ENCODE peak calls at places on chromosomes 7 and 10, in six cellular contexts. One of them, this sample, is unnamed.

GRCh38 chr10:77287647-77288120 is 349.9 kb downstream of the KCNMA1 start:
- DNase-seq in adipocyte: no peak
- DNase-seq in left ventricle myocardium inferior: no peak
- DNase-seq in HCT116: no peak
- DNase-seq in Ammon's horn: no peak
- DNase-seq in hypothalamus: no peak
- DNase-seq in this sample: no peak

GRCh38 chr10:80488539-80489066 is 34.5 kb downstream of the TSPAN14 start:
- DNase-seq in HCT116: no peak
- DNase-seq in adipocyte: no peak
- DNase-seq in hypothalamus: no peak
- DNase-seq in left ventricle myocardium inferior: no peak
- DNase-seq in Ammon's horn: no peak
- DNase-seq in this sample: no peak

GRCh38 chr7:148672041-148672440 is 26.7 kb upstream of the CUL1 start:
- DNase-seq in HCT116: no peak
- DNase-seq in Ammon's horn: no peak
- DNase-seq in adipocyte: no peak
- DNase-seq in left ventricle myocardium inferior: no peak
- DNase-seq in hypothalamus: no peak
- DNase-seq in this sample: no peak

GRCh38 chr7:2878306-2878705 is 34.2 kb upstream of the GNA12 start:
- DNase-seq in Ammon's horn: no peak
- DNase-seq in hypothalamus: no peak
- DNase-seq in left ventricle myocardium inferior: no peak
- DNase-seq in HCT116: no peak
- DNase-seq in adipocyte: no peak
- DNase-seq in this sample: no peak

GRCh38 chr7:128361463-128362441 is at the start of gene PRRT4:
- DNase-seq in adipocyte: peak; percentile 70
- DNase-seq in left ventricle myocardium inferior: peak; percentile 43
- DNase-seq in HCT116: no peak
- DNase-seq in hypothalamus: peak; percentile 41
- DNase-seq in Ammon's horn: peak; percentile 29
- DNase-seq in this sample: peak; percentile 52

GRCh38 chr10:3265081-3265480 is 92.5 kb upstream of the PITRM1 start:
- DNase-seq in hypothalamus: no peak
- DNase-seq in HCT116: no peak
- DNase-seq in adipocyte: no peak
- DNase-seq in Ammon's horn: no peak
- DNase-seq in left ventricle myocardium inferior: no peak
- DNase-seq in this sample: no peak

GRCh38 chr10:46514899-46515298 is 41.6 kb downstream of the GPRIN2 start:
- DNase-seq in adipocyte: no peak
- DNase-seq in hypothalamus: no peak
- DNase-seq in Ammon's horn: no peak
- DNase-seq in left ventricle myocardium inferior: no peak
- DNase-seq in HCT116: no peak
- DNase-seq in this sample: no peak

GRCh38 chr7:2282185-2282751 is 32.0 kb downstream of the SNX8 start:
- DNase-seq in HCT116: no peak
- DNase-seq in left ventricle myocardium inferior: no peak
- DNase-seq in hypothalamus: no peak
- DNase-seq in adipocyte: no peak
- DNase-seq in Ammon's horn: no peak
- DNase-seq in this sample: peak; percentile 40

GRCh38 chr7:137423321-137423720 is 79.8 kb upstream of the PTN start:
- DNase-seq in Ammon's horn: no peak
- DNase-seq in HCT116: no peak
- DNase-seq in adipocyte: peak; percentile 51
- DNase-seq in hypothalamus: no peak
- DNase-seq in left ventricle myocardium inferior: no peak
- DNase-seq in this sample: no peak

GRCh38 chr10:11164806-11165590 is 147.3 kb downstream of the CELF2 start:
- DNase-seq in Ammon's horn: peak; percentile 92
- DNase-seq in hypothalamus: peak; percentile 83
- DNase-seq in HCT116: no peak
- DNase-seq in left ventricle myocardium inferior: peak; percentile 70
- DNase-seq in adipocyte: peak; percentile 10
- DNase-seq in this sample: peak; percentile 51

GRCh38 chr7:20229652-20230500 is 12.7 kb upstream of the MACC1 start:
- DNase-seq in adipocyte: peak; percentile 88
- DNase-seq in Ammon's horn: no peak
- DNase-seq in left ventricle myocardium inferior: no peak
- DNase-seq in hypothalamus: no peak
- DNase-seq in HCT116: no peak
- DNase-seq in this sample: no peak

GRCh38 chr10:6220418-6221191 is 17.9 kb downstream of the PFKFB3 start:
- DNase-seq in adipocyte: no peak
- DNase-seq in HCT116: no peak
- DNase-seq in hypothalamus: no peak
- DNase-seq in Ammon's horn: no peak
- DNase-seq in left ventricle myocardium inferior: no peak
- DNase-seq in this sample: no peak

GRCh38 chr7:158257001-158257400 is 330.6 kb downstream of the PTPRN2 start:
- DNase-seq in left ventricle myocardium inferior: no peak
- DNase-seq in hypothalamus: no peak
- DNase-seq in adipocyte: no peak
- DNase-seq in Ammon's horn: no peak
- DNase-seq in HCT116: no peak
- DNase-seq in this sample: no peak

GRCh38 chr7:47513741-47514241 is 68.1 kb downstream of the TNS3 start:
- DNase-seq in HCT116: no peak
- DNase-seq in adipocyte: peak; percentile 85
- DNase-seq in Ammon's horn: peak; percentile 47
- DNase-seq in left ventricle myocardium inferior: no peak
- DNase-seq in hypothalamus: no peak
- DNase-seq in this sample: no peak

GRCh38 chr10:112335104-112335840 is 38.6 kb upstream of the ACSL5 start:
- DNase-seq in HCT116: no peak
- DNase-seq in adipocyte: no peak
- DNase-seq in Ammon's horn: no peak
- DNase-seq in hypothalamus: no peak
- DNase-seq in left ventricle myocardium inferior: no peak
- DNase-seq in this sample: no peak

GRCh38 chr10:90920986-90921643 is at the start of gene ANKRD1:
- DNase-seq in left ventricle myocardium inferior: peak; percentile 58
- DNase-seq in Ammon's horn: no peak
- DNase-seq in HCT116: peak; percentile 60
- DNase-seq in hypothalamus: no peak
- DNase-seq in adipocyte: peak; percentile 85
- DNase-seq in this sample: no peak

GRCh38 chr7:151000886-151001495 is 10.2 kb downstream of the NOS3 start:
- DNase-seq in HCT116: no peak
- DNase-seq in Ammon's horn: no peak
- DNase-seq in adipocyte: no peak
- DNase-seq in left ventricle myocardium inferior: no peak
- DNase-seq in hypothalamus: no peak
- DNase-seq in this sample: no peak

GRCh38 chr10:42997151-42997848 is 79.6 kb upstream of the RET start:
- DNase-seq in hypothalamus: no peak
- DNase-seq in adipocyte: no peak
- DNase-seq in HCT116: no peak
- DNase-seq in left ventricle myocardium inferior: no peak
- DNase-seq in Ammon's horn: no peak
- DNase-seq in this sample: no peak

GRCh38 chr10:125120046-125120710 is 40.2 kb downstream of the CTBP2 start:
- DNase-seq in left ventricle myocardium inferior: no peak
- DNase-seq in Ammon's horn: no peak
- DNase-seq in HCT116: no peak
- DNase-seq in hypothalamus: no peak
- DNase-seq in adipocyte: no peak
- DNase-seq in this sample: peak; percentile 63

GRCh38 chr7:28224675-28225074 is 44.1 kb upstream of the JAZF1 start:
- DNase-seq in hypothalamus: no peak
- DNase-seq in HCT116: no peak
- DNase-seq in Ammon's horn: no peak
- DNase-seq in left ventricle myocardium inferior: no peak
- DNase-seq in adipocyte: peak; percentile 18
- DNase-seq in this sample: no peak

GRCh38 chr7:113891031-113891350 is 27.8 kb downstream of the PPP1R3A start:
- DNase-seq in hypothalamus: no peak
- DNase-seq in HCT116: no peak
- DNase-seq in adipocyte: no peak
- DNase-seq in left ventricle myocardium inferior: no peak
- DNase-seq in Ammon's horn: no peak
- DNase-seq in this sample: no peak

GRCh38 chr7:18792866-18793595 is 297.5 kb downstream of the HDAC9 start:
- DNase-seq in left ventricle myocardium inferior: no peak
- DNase-seq in adipocyte: peak; percentile 86
- DNase-seq in HCT116: no peak
- DNase-seq in hypothalamus: no peak
- DNase-seq in Ammon's horn: no peak
- DNase-seq in this sample: no peak

GRCh38 chr10:49359349-49360231 is 36.3 kb downstream of the DRGX start:
- DNase-seq in hypothalamus: no peak
- DNase-seq in adipocyte: peak; percentile 8
- DNase-seq in Ammon's horn: no peak
- DNase-seq in HCT116: no peak
- DNase-seq in left ventricle myocardium inferior: peak; percentile 38
- DNase-seq in this sample: peak; percentile 9

GRCh38 chr7:983182-984071 is 446 bp downstream of the CYP2W1 start:
- DNase-seq in HCT116: no peak
- DNase-seq in hypothalamus: no peak
- DNase-seq in Ammon's horn: no peak
- DNase-seq in adipocyte: no peak
- DNase-seq in left ventricle myocardium inferior: no peak
- DNase-seq in this sample: no peak

GRCh38 chr10:91153508-91153907 is 67.0 kb upstream of the PCGF5 start:
- DNase-seq in hypothalamus: no peak
- DNase-seq in left ventricle myocardium inferior: no peak
- DNase-seq in Ammon's horn: no peak
- DNase-seq in adipocyte: no peak
- DNase-seq in HCT116: no peak
- DNase-seq in this sample: no peak

GRCh38 chr10:124450010-124450782 is at the start of gene NKX1-2:
- DNase-seq in hypothalamus: peak; percentile 34
- DNase-seq in left ventricle myocardium inferior: no peak
- DNase-seq in Ammon's horn: no peak
- DNase-seq in HCT116: peak; percentile 18
- DNase-seq in adipocyte: peak; percentile 29
- DNase-seq in this sample: peak; percentile 52

GRCh38 chr10:4770766-4771553 is 55.0 kb upstream of the AKR1E2 start:
- DNase-seq in Ammon's horn: peak; percentile 17
- DNase-seq in HCT116: peak; percentile 81
- DNase-seq in hypothalamus: no peak
- DNase-seq in adipocyte: peak; percentile 78
- DNase-seq in left ventricle myocardium inferior: no peak
- DNase-seq in this sample: no peak

GRCh38 chr10:4918236-4918635 is 45.0 kb upstream of the AKR1C1 start:
- DNase-seq in adipocyte: no peak
- DNase-seq in Ammon's horn: no peak
- DNase-seq in hypothalamus: no peak
- DNase-seq in left ventricle myocardium inferior: no peak
- DNase-seq in HCT116: no peak
- DNase-seq in this sample: no peak

GRCh38 chr7:2501947-2502646 is 17.5 kb upstream of the LFNG start:
- DNase-seq in HCT116: no peak
- DNase-seq in left ventricle myocardium inferior: no peak
- DNase-seq in hypothalamus: no peak
- DNase-seq in Ammon's horn: no peak
- DNase-seq in adipocyte: no peak
- DNase-seq in this sample: no peak

GRCh38 chr10:90326498-90327267 is 531.2 kb downstream of the HTR7 start:
- DNase-seq in left ventricle myocardium inferior: no peak
- DNase-seq in Ammon's horn: no peak
- DNase-seq in adipocyte: peak; percentile 40
- DNase-seq in HCT116: no peak
- DNase-seq in hypothalamus: no peak
- DNase-seq in this sample: no peak

GRCh38 chr10:5684971-5685763 is 529 bp downstream of the TASOR2 start:
- DNase-seq in left ventricle myocardium inferior: peak; percentile 64
- DNase-seq in hypothalamus: peak; percentile 41
- DNase-seq in Ammon's horn: peak; percentile 81
- DNase-seq in adipocyte: peak; percentile 89
- DNase-seq in HCT116: peak; percentile 47
- DNase-seq in this sample: peak; percentile 24

GRCh38 chr7:5702876-5703571 is 78.4 kb downstream of the RNF216 start:
- DNase-seq in left ventricle myocardium inferior: peak; percentile 61
- DNase-seq in HCT116: peak; percentile 24
- DNase-seq in Ammon's horn: peak; percentile 95
- DNase-seq in adipocyte: no peak
- DNase-seq in hypothalamus: peak; percentile 94
- DNase-seq in this sample: no peak

GRCh38 chr10:23088609-23089008 is 6.8 kb upstream of the MSRB2 start:
- DNase-seq in Ammon's horn: no peak
- DNase-seq in left ventricle myocardium inferior: no peak
- DNase-seq in hypothalamus: no peak
- DNase-seq in adipocyte: no peak
- DNase-seq in HCT116: no peak
- DNase-seq in this sample: no peak

GRCh38 chr10:66505003-66505707 is 420.7 kb upstream of the LRRTM3 start:
- DNase-seq in hypothalamus: no peak
- DNase-seq in Ammon's horn: no peak
- DNase-seq in adipocyte: peak; percentile 30
- DNase-seq in HCT116: no peak
- DNase-seq in left ventricle myocardium inferior: no peak
- DNase-seq in this sample: no peak

GRCh38 chr7:77370606-77371005 is 45.5 kb downstream of the GSAP start:
- DNase-seq in HCT116: no peak
- DNase-seq in Ammon's horn: no peak
- DNase-seq in adipocyte: no peak
- DNase-seq in hypothalamus: no peak
- DNase-seq in left ventricle myocardium inferior: no peak
- DNase-seq in this sample: no peak

GRCh38 chr10:25753776-25754175 is 180.3 kb upstream of the MYO3A start:
- DNase-seq in hypothalamus: no peak
- DNase-seq in HCT116: no peak
- DNase-seq in left ventricle myocardium inferior: no peak
- DNase-seq in Ammon's horn: no peak
- DNase-seq in adipocyte: no peak
- DNase-seq in this sample: no peak

GRCh38 chr10:352476-353235 is 217.4 kb downstream of the ZMYND11 start:
- DNase-seq in left ventricle myocardium inferior: no peak
- DNase-seq in adipocyte: no peak
- DNase-seq in hypothalamus: no peak
- DNase-seq in HCT116: no peak
- DNase-seq in Ammon's horn: no peak
- DNase-seq in this sample: no peak

GRCh38 chr7:50273870-50274269 is 30.6 kb upstream of the IKZF1 start:
- DNase-seq in left ventricle myocardium inferior: no peak
- DNase-seq in adipocyte: no peak
- DNase-seq in Ammon's horn: no peak
- DNase-seq in HCT116: no peak
- DNase-seq in hypothalamus: no peak
- DNase-seq in this sample: no peak

This sample was measured in cerebellum.